ENCODE peak calls at places on chromosomes 6 and 20, in eight cellular contexts. I, R, H, V, C, W, Y and N are unnamed samples.

GRCh38 chr6:17096657-17097056 is 5.2 kb upstream of the STMND1 start:
- DNase-seq in I (no peak), V (no peak), W (no peak), C (no peak), H (no peak), R (no peak), Y (no peak), N (no peak)

GRCh38 chr20:46255440-46256104 is 52.7 kb downstream of the CDH22 start:
- DNase-seq in R (peak), I (no peak), V (no peak), Y (peak), H (no peak), C (no peak), W (no peak), N (peak)

GRCh38 chr6:85660181-85660611 is 17.5 kb upstream of the SYNCRIP start:
- DNase-seq in H (peak), R (no peak), Y (peak), I (no peak), W (peak), V (peak), C (no peak), N (peak)

GRCh38 chr6:163387317-163387716 is 27.2 kb upstream of the QKI start:
- DNase-seq in R (no peak), H (no peak), I (no peak), V (no peak), Y (peak), W (no peak), C (no peak), N (no peak)

GRCh38 chr6:118216751-118217150 is 309.7 kb downstream of the SLC35F1 start:
- DNase-seq in W (no peak), Y (no peak), R (no peak), H (no peak), V (no peak), C (no peak), I (no peak), N (no peak)

GRCh38 chr20:12847862-12848261 is 160.9 kb upstream of the SPTLC3 start:
- DNase-seq in I (no peak), V (peak), W (no peak), H (no peak), R (no peak), Y (peak), C (no peak), N (peak)

GRCh38 chr6:133923938-133924593 is 29.0 kb upstream of the TBPL1 start:
- DNase-seq in H (peak), Y (peak), R (peak), V (peak), C (peak), I (no peak), W (peak), N (peak)

GRCh38 chr6:52399511-52400315 is 20.4 kb upstream of the EFHC1 start:
- DNase-seq in C (no peak), Y (peak), I (no peak), H (peak), R (peak), V (peak), W (no peak), N (peak)

GRCh38 chr20:64256282-64256947 is 867 bp downstream of the PCMTD2 start:
- DNase-seq in C (no peak), W (no peak), Y (no peak), V (peak), R (no peak), I (no peak), H (peak), N (no peak)

GRCh38 chr6:77455271-77455670 is 8.0 kb downstream of the HTR1B start:
- DNase-seq in R (no peak), V (peak), C (no peak), Y (no peak), I (no peak), W (no peak), H (no peak), N (no peak)

GRCh38 chr6:149831380-149831820 is 32.8 kb downstream of the LRP11 start:
- DNase-seq in W (no peak), R (no peak), H (no peak), C (no peak), Y (no peak), V (no peak), I (no peak), N (no peak)

GRCh38 chr6:133214267-133214666 is 26.9 kb upstream of the EYA4 start:
- DNase-seq in C (no peak), V (no peak), H (peak), R (no peak), Y (no peak), I (no peak), W (no peak), N (no peak)

GRCh38 chr6:89410231-89411018 is 1.6 kb downstream of the RRAGD start:
- DNase-seq in I (no peak), R (no peak), Y (no peak), V (no peak), C (no peak), W (no peak), H (no peak), N (peak)

DNA sequence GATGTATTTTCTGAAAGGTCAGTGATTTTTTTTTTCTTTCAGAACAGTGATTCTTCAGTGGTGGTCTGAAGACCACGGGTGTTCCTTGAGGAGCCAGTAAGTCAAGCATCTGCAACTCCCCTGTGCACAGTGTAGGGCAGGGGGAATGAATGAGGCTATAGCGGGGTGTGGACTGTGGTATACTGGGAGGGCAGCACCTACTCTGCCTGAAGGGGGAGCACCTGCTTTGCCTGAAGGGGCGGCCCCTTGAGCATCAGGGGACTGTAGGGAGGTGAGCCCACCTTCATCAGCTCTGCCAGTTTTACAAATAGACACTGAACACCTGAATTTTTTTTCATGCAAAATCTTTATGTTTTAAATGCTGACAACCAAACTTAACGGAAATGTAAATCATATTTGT is 77.5 kb upstream of the RIPOR2 start:
- DNase-seq in V (no peak), I (no peak), C (no peak), W (no peak), Y (no peak), H (no peak), R (no peak), N (no peak)
- TF ChIP-seq CTCF in V (peak), I (peak), C (peak), W (no peak), Y (no peak), H (no peak), R (no peak), N (peak)

DNA sequence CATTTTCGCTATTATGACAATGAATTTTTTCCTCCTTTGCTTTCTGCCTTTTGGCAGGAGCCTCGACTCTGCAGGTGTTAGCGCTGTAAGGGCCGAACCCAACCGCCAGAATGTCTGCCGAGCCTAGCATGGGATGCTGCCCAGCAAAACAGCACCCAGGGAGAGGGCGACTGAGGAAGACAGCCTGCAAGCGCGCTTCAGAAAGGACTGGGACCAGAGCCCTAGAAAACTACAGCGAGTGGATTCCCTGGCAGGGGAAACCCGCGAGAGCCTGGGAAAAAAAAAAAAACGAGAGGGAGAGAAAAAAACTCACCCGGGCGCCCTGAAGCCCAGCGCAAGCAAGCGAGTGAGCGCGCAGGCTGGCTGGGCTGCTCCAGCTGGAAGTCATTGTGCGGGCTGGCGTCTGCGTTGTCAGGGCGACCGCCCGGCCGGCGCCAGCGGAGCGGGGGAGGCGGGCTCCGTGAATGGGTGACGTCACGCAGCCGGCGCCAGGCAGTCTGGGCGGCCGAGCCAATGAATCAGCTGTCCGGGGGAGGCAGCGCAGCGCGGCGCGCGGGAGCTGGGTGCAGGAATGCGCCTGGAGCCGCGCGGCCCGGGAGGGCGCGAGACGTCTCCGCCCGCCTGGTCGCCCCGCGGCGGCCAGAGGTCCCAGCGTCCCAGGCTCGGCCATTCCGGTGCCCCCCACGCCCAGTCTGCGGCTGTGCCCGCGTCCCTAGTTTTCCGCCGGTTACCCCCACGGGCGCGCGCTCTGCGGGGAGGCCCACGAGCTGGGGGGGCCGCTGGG is 32.6 kb upstream of the ID4 start:
- DNase-seq in C (no peak), R (peak), I (peak), Y (peak), H (peak), W (peak), V (peak), N (peak)
- H3K4me3 ChIP-seq in C (no peak), R (peak), I (no peak), Y (peak), H (peak), W (peak), V (peak), N (peak)

GRCh38 chr6:129469070-129469662 is 240.8 kb downstream of the ARHGAP18 start:
- DNase-seq in Y (peak), C (no peak), I (no peak), W (no peak), H (no peak), R (no peak), V (no peak), N (no peak)

GRCh38 chr6:129476248-129476564 is 233.8 kb downstream of the ARHGAP18 start:
- DNase-seq in I (no peak), W (no peak), C (no peak), H (no peak), Y (no peak), R (no peak), V (no peak), N (no peak)

GRCh38 chr6:129476810-129477209 is 233.2 kb downstream of the ARHGAP18 start:
- DNase-seq in I (no peak), W (no peak), V (no peak), C (no peak), H (no peak), Y (peak), R (no peak), N (no peak)

GRCh38 chr6:129475477-129476247 is 234.3 kb downstream of the ARHGAP18 start:
- DNase-seq in C (no peak), W (no peak), R (no peak), I (no peak), Y (no peak), V (no peak), H (peak), N (no peak)

DNA sequence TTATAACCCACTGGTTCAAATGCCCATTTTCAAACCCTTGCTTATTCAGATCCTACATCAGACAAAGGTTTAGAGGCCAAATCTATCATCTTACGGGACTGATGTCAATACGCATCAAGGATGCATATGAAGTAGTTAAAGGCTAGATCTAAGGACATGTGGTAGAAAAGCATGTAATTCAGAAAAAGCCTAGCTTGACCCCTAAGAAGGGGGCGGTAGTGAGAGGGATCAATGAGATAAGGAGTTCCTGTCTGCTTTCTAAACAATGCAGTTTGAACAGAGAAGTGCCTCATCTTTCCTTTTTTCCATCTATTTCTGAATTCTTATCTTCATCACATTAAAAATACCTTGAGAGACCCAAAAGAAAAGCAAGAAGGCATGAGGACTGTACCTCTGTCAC is 237.7 kb downstream of the ARHGAP18 start:
- DNase-seq in Y (no peak), R (no peak), H (no peak), V (no peak), W (no peak), C (no peak), I (no peak), N (no peak)
- TF ChIP-seq CTCF in Y (no peak), R (no peak), H (no peak), V (no peak), W (no peak), C (no peak), I (no peak), N (no peak)

DNA sequence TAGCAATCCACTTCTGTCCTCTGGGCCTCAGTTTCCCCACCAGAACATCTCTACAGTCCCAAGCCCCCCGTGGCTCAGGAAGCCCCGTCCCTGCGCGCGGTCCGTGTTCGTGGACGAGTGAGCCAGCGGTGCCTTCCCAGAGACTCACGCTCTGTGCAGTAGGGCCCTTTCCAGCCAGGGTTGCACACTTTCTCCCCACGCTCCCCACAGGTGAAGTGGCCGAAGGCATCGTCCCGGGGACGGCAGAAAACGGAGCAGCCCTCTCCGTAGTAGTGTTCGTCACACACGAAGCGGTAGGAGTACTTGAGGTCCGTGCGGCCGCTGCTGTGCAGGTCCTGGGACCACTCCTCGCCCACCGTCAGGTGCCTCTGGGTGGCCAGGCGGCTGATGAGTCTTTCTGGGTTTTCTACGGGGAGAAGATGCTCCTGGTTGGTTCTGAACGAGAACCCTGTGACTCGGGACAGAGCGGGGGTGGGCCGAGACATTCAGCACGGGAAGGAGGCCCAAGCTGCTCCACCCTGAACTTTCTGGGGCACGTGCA is 2.7 kb downstream of the DLL1 start:
- DNase-seq in Y (no peak), H (no peak), R (no peak), V (no peak), I (no peak), W (no peak), C (no peak), N (no peak)
- H3K4me3 ChIP-seq in Y (no peak), H (no peak), R (no peak), V (no peak), I (no peak), W (no peak), C (no peak), N (no peak)

GRCh38 chr6:28770732-28771131 is 153.1 kb downstream of the TRIM27 start:
- DNase-seq in R (no peak), Y (no peak), C (no peak), H (no peak), W (no peak), V (no peak), I (no peak), N (no peak)

GRCh38 chr6:28767691-28768090 is 156.1 kb downstream of the TRIM27 start:
- DNase-seq in Y (no peak), R (no peak), I (no peak), V (no peak), H (no peak), C (no peak), W (no peak), N (no peak)

GRCh38 chr6:28768187-28768913 is 155.4 kb downstream of the TRIM27 start:
- DNase-seq in C (no peak), I (no peak), W (no peak), R (no peak), H (no peak), V (no peak), Y (no peak), N (no peak)

GRCh38 chr6:28771401-28772267 is 152.2 kb downstream of the TRIM27 start:
- DNase-seq in V (no peak), C (no peak), Y (no peak), H (no peak), R (no peak), W (no peak), I (no peak), N (no peak)

DNA sequence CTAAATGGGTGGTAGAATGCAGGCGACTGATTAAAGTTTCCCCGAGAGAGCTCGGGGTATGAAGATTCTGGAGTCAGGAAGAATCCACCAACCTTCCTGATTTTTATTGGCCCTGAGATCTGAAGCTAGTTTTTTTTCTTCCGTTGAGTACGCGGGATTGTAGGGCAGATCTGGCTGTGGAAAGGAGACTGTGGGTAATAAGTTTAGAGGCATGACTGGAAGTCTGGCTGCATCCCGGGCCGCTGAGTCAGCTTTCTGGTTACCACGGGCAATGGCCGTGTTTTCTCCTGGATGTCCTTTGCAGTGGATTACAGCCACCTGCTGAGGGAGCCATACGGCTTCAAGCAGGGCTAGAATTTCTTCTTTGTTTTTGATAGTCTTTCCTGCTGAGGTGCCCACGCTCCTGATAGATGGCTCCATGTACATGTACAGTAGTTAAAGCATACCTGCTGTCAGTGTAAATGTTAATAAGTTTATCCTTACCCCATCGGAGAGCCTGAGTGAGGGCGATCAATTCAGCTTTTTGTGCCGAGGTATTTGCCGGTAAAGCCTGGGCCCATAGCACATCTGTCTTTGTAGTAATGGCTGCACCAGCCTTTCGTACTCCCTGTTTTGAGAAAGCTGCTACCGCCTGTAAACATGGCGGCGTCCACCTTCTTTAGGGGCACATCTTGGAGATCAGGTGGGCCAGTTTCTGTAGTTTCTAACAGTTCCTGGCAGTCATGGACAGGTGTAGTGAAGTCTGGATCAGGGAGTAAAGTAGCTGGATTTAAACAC is 154.0 kb downstream of the TRIM27 start:
- DNase-seq in W (peak), V (peak), Y (peak), R (no peak), C (no peak), H (peak), I (no peak), N (peak)
- TF ChIP-seq CTCF in W (peak), V (peak), Y (peak), R (no peak), C (no peak), H (no peak), I (no peak), N (peak)

GRCh38 chr6:147207351-147207750 is 3.1 kb downstream of the STXBP5 start:
- DNase-seq in V (peak), C (no peak), H (peak), I (no peak), W (no peak), Y (peak), R (no peak), N (no peak)

GRCh38 chr6:147204843-147205311 is 660 bp downstream of the STXBP5 start:
- DNase-seq in V (no peak), I (no peak), W (no peak), Y (peak), R (no peak), C (no peak), H (peak), N (no peak)

GRCh38 chr6:147204060-147204785 is at the start of gene STXBP5:
- DNase-seq in H (peak), I (peak), R (peak), C (no peak), Y (peak), W (no peak), V (peak), N (peak)

GRCh38 chr6:147207851-147208754 is 3.9 kb downstream of the STXBP5 start:
- DNase-seq in V (no peak), C (no peak), I (no peak), R (no peak), Y (no peak), H (no peak), W (no peak), N (no peak)

DNA sequence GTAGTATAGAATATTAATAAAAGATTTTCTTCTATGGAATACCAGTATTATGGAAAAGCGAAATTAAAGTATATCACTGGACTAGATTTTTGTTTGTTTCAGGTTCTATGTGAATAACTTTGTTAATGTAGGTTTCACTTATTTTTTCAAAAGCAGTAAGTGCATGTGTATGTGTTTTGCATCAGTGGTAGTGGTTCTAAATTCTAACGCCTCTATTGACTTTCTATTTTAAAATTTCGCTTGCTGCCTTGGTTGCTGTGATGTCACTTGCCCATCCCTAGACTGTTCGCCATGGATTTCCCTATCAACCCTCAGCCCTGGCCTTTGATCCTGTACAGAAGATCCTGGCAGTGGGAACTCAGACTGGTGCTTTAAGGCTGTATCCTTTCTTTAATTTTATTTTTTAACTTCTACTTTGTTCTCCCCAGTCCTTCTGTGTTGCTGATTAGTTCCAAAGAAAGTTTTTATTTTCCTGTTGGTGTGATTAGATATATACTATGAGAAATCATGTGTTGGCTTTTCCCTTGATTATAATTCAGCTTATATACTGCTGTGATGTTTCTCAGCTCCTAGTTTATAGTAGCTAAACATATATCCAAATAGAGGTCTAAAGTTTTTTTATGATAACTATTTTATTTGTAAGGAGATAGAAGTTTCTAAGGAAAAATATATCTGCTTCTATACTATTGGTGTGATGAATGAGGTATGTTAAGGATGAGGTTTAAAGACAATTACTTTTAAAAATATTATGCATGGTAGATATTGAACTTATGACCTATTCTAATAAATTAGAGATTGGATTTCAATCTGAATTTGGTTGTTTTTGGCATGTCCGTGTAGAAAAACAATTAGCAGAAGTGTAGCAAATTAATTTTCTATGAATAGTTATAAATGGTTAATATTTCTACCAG is 1.7 kb downstream of the STXBP5 start:
- DNase-seq in Y (peak), H (peak), C (no peak), R (peak), I (no peak), W (no peak), V (peak), N (no peak)
- H3K4me3 ChIP-seq in Y (peak), H (peak), C (peak), R (peak), I (peak), W (peak), V (peak), N (peak)

GRCh38 chr20:58546312-58546711 is 31.1 kb upstream of the APCDD1L start:
- DNase-seq in C (no peak), I (no peak), H (no peak), W (no peak), R (no peak), Y (no peak), V (no peak), N (no peak)
- TF ChIP-seq CTCF in C (no peak), I (no peak), H (no peak), W (no peak), R (no peak), Y (no peak), V (no peak), N (no peak)